ENCODE peak calls at places on chromosomes 6 and 20, in eight cellular contexts. J, H, D, X, G, Y, K and R are unnamed samples.
A peak's percentile ranks its signal among the peaks of the same experiment; 100 is the strongest.

GRCh38 chr6:50128420-50129005 is 78.8 kb upstream of the DEFB112 start:
- DNase-seq in J (no peak), H (no peak), G (peak; percentile 27), Y (peak; percentile 1), D (no peak), X (no peak), K (peak; percentile 40), R (no peak)

GRCh38 chr6:169171951-169172350 is 81.7 kb downstream of the THBS2 start:
- DNase-seq in K (no peak), D (no peak), Y (no peak), H (no peak), J (peak; percentile 32), X (no peak), G (no peak), R (no peak)

GRCh38 chr6:170101281-170102035 is 189.4 kb downstream of the DLL1 start:
- DNase-seq in Y (no peak), G (no peak), X (no peak), J (no peak), H (no peak), K (no peak), D (peak; percentile 1), R (no peak)

GRCh38 chr20:45229264-45230056 is 8.3 kb downstream of the SEMG2 start:
- DNase-seq in D (peak; percentile 39), K (no peak), X (peak; percentile 74), H (peak; percentile 87), J (peak; percentile 47), G (peak; percentile 51), Y (peak; percentile 54), R (peak; percentile 85)

GRCh38 chr6:39189915-39190544 is 39.2 kb downstream of the KCNK5 start:
- DNase-seq in J (peak; percentile 26), K (peak; percentile 73), G (peak; percentile 17), Y (peak; percentile 49), D (peak; percentile 68), H (peak; percentile 71), X (peak; percentile 64), R (peak; percentile 79)

GRCh38 chr6:5172057-5172683 is 87.0 kb downstream of the PPP1R3G start:
- DNase-seq in J (no peak), Y (no peak), G (no peak), K (no peak), D (no peak), H (no peak), X (no peak), R (no peak)

GRCh38 chr6:160348552-160349441 is 619 bp downstream of the SLC22A3 start:
- DNase-seq in J (peak; percentile 31), X (peak; percentile 76), K (peak; percentile 61), D (peak; percentile 53), G (no peak), H (peak; percentile 67), Y (peak; percentile 44), R (peak; percentile 85)

GRCh38 chr6:73798592-73798991 is 102.6 kb downstream of the CD109 start:
- DNase-seq in K (no peak), G (no peak), H (no peak), X (no peak), D (no peak), Y (peak; percentile 57), J (peak; percentile 85), R (no peak)

GRCh38 chr6:157647261-157647915 is 175.7 kb upstream of the SNX9 start:
- DNase-seq in G (no peak), H (no peak), J (no peak), X (no peak), K (no peak), Y (no peak), D (no peak), R (peak; percentile 40)

GRCh38 chr20:21433329-21433890 is 36.1 kb upstream of the NKX2-4 start:
- DNase-seq in Y (peak; percentile 4), J (peak; percentile 62), D (no peak), H (no peak), K (no peak), G (no peak), X (no peak), R (no peak)

GRCh38 chr6:32857156-32857891 is 3.3 kb downstream of the PSMB9 start:
- DNase-seq in H (no peak), D (no peak), Y (no peak), G (no peak), X (no peak), K (peak; percentile 45), J (no peak), R (no peak)

GRCh38 chr6:32858194-32858593 is 4.2 kb downstream of the PSMB9 start:
- DNase-seq in Y (no peak), G (no peak), J (no peak), K (no peak), H (no peak), X (no peak), D (no peak), R (no peak)

GRCh38 chr6:32853541-32854375 is at the start of the genes PSMB9 and TAP1:
- DNase-seq in K (peak; percentile 93), J (peak; percentile 93), G (peak; percentile 94), Y (peak; percentile 90), H (peak; percentile 96), X (peak; percentile 97), D (peak; percentile 94), R (peak; percentile 97)

GRCh38 chr6:32854376-32855178 is 585 bp downstream of the PSMB9 start:
- DNase-seq in K (no peak), J (peak; percentile 36), Y (no peak), X (no peak), G (peak; percentile 74), D (peak; percentile 29), H (peak; percentile 54), R (no peak)

GRCh38 chr6:32855467-32856174 is 1.6 kb downstream of the PSMB9 start:
- DNase-seq in G (no peak), X (no peak), D (no peak), J (peak; percentile 17), H (no peak), K (no peak), Y (no peak), R (no peak)
- H3K4me3 ChIP-seq in G (peak overlapping the region; percentile 83), X (no peak overlapping the region), D (no peak overlapping the region), J (no peak overlapping the region), H (no peak overlapping the region), K (no peak overlapping the region), Y (no peak overlapping the region), R (peak overlapping the region; percentile 98)

GRCh38 chr6:20757761-20758160 is 223.5 kb downstream of the CDKAL1 start:
- DNase-seq in D (no peak), G (no peak), J (peak; percentile 38), Y (peak; percentile 11), X (no peak), H (no peak), K (no peak), R (no peak)

GRCh38 chr6:20763311-20763710 is 229.1 kb downstream of the CDKAL1 start:
- DNase-seq in G (no peak), J (no peak), H (no peak), K (no peak), D (no peak), Y (no peak), X (no peak), R (no peak)
- H3K4me3 ChIP-seq in G (no peak overlapping the region), J (no peak overlapping the region), H (no peak overlapping the region), K (no peak overlapping the region), D (no peak overlapping the region), Y (no peak overlapping the region), X (no peak overlapping the region), R (no peak overlapping the region)

GRCh38 chr20:38294334-38294592 is 9.7 kb upstream of the BPI start:
- DNase-seq in G (no peak), H (no peak), X (no peak), D (no peak), J (no peak), K (no peak), Y (no peak), R (no peak)
- H3K4me3 ChIP-seq in G (no peak overlapping the region), H (no peak overlapping the region), X (no peak overlapping the region), D (no peak overlapping the region), J (no peak overlapping the region), K (no peak overlapping the region), Y (no peak overlapping the region), R (no peak overlapping the region)

GRCh38 chr20:32823737-32824588 is 4.2 kb downstream of the MAPRE1 start:
- DNase-seq in K (no peak), H (no peak), D (no peak), X (no peak), G (no peak), Y (no peak), J (no peak), R (no peak)
- H3K4me3 ChIP-seq in K (no peak overlapping the region), H (no peak overlapping the region), D (no peak overlapping the region), X (no peak overlapping the region), G (no peak overlapping the region), Y (no peak overlapping the region), J (no peak overlapping the region), R (no peak overlapping the region)

GRCh38 chr20:9514461-9515210 is at the start of gene LAMP5:
- DNase-seq in Y (no peak), J (no peak), K (peak; percentile 89), G (no peak), D (peak; percentile 33), H (no peak), X (no peak), R (no peak)

GRCh38 chr20:9517297-9518134 is 3.1 kb downstream of the LAMP5 start:
- DNase-seq in Y (no peak), X (no peak), G (no peak), J (no peak), H (no peak), K (no peak), D (no peak), R (no peak)

GRCh38 chr20:9516658-9516987 is 2.2 kb downstream of the LAMP5 start:
- DNase-seq in X (no peak), K (no peak), H (no peak), Y (no peak), G (no peak), J (no peak), D (no peak), R (no peak)

GRCh38 chr20:9515211-9515580 is 806 bp downstream of the LAMP5 start:
- DNase-seq in X (no peak), K (no peak), D (no peak), G (no peak), H (no peak), Y (no peak), J (no peak), R (no peak)

GRCh38 chr20:9515761-9516657 is 1.6 kb downstream of the LAMP5 start:
- DNase-seq in Y (no peak), J (no peak), G (no peak), K (peak; percentile 23), H (no peak), X (no peak), D (no peak), R (no peak)
- H3K4me3 ChIP-seq in Y (no peak overlapping the region), J (no peak overlapping the region), G (no peak overlapping the region), K (peak overlapping the region; percentile 27), H (no peak overlapping the region), X (no peak overlapping the region), D (no peak overlapping the region), R (peak overlapping the region; percentile 19)

GRCh38 chr6:7262037-7262461 is 51.0 kb downstream of the SSR1 start:
- DNase-seq in K (no peak), J (peak; percentile 48), Y (peak; percentile 50), X (no peak), D (peak; percentile 48), G (no peak), H (peak; percentile 73), R (no peak)
- H3K4me3 ChIP-seq in K (peak overlapping the region; percentile 40), J (peak overlapping the region; percentile 40), Y (peak overlapping the region; percentile 56), X (peak overlapping the region; percentile 36), D (no peak overlapping the region), G (no peak overlapping the region), H (no peak overlapping the region), R (peak overlapping the region; percentile 69)